ENCODE peak calls at places on chromosomes 5 and 9, in four cellular contexts. One of them, this sample, is unnamed.

GRCh38 chr9:112868956-112869594 is 21.6 kb downstream of the SLC46A2 start:
- DNase-seq in HCEC 1CT: no peak
- DNase-seq in choroid plexus epithelial cell: no peak
- DNase-seq in uterus: no peak
- DNase-seq in this sample: no peak

GRCh38 chr5:60205071-60205470 is 311.5 kb upstream of the PDE4D start:
- DNase-seq in HCEC 1CT: no peak
- DNase-seq in choroid plexus epithelial cell: no peak
- DNase-seq in uterus: no peak
- DNase-seq in this sample: no peak

GRCh38 chr5:174087783-174088182 is 42.3 kb downstream of the NSG2 start:
- DNase-seq in HCEC 1CT: no peak
- DNase-seq in choroid plexus epithelial cell: no peak
- DNase-seq in uterus: no peak
- DNase-seq in this sample: no peak

GRCh38 chr5:168110384-168110783 is 181.1 kb upstream of the WWC1 start:
- DNase-seq in HCEC 1CT: no peak
- DNase-seq in choroid plexus epithelial cell: no peak
- DNase-seq in uterus: no peak
- DNase-seq in this sample: no peak

GRCh38 chr5:96986450-96986849 is 50.6 kb downstream of the LNPEP start:
- DNase-seq in HCEC 1CT: no peak
- DNase-seq in choroid plexus epithelial cell: no peak
- DNase-seq in uterus: no peak
- DNase-seq in this sample: no peak

GRCh38 chr9:133104718-133105460 is 16.2 kb downstream of the RALGDS start:
- DNase-seq in HCEC 1CT: no peak
- DNase-seq in choroid plexus epithelial cell: no peak
- DNase-seq in uterus: peak; percentile 10
- DNase-seq in this sample: no peak

GRCh38 chr9:113152699-113153098 is 1.9 kb downstream of the SLC31A2 start:
- DNase-seq in HCEC 1CT: peak; percentile 13
- DNase-seq in choroid plexus epithelial cell: no peak
- DNase-seq in uterus: no peak
- DNase-seq in this sample: no peak

GRCh38 chr5:95741458-95741857 is 10.3 kb downstream of the RHOBTB3 start:
- DNase-seq in HCEC 1CT: no peak
- DNase-seq in choroid plexus epithelial cell: no peak
- DNase-seq in uterus: no peak
- DNase-seq in this sample: no peak

GRCh38 chr5:32343058-32343672 is 30.4 kb upstream of the MTMR12 start:
- DNase-seq in HCEC 1CT: no peak
- DNase-seq in choroid plexus epithelial cell: no peak
- DNase-seq in uterus: no peak
- DNase-seq in this sample: no peak

GRCh38 chr9:116238225-116238624 is 84.6 kb downstream of the PAPPA start:
- DNase-seq in HCEC 1CT: peak; percentile 88
- DNase-seq in choroid plexus epithelial cell: peak; percentile 91
- DNase-seq in uterus: no peak
- DNase-seq in this sample: peak; percentile 84

GRCh38 chr9:21919377-21920362 is 74.5 kb downstream of the CDKN2A start:
- DNase-seq in HCEC 1CT: peak; percentile 88
- DNase-seq in choroid plexus epithelial cell: peak; percentile 90
- DNase-seq in uterus: no peak
- DNase-seq in this sample: no peak

GRCh38 chr5:41363343-41363986 is 146.9 kb downstream of the PLCXD3 start:
- DNase-seq in HCEC 1CT: no peak
- DNase-seq in choroid plexus epithelial cell: no peak
- DNase-seq in uterus: no peak
- DNase-seq in this sample: no peak

GRCh38 chr5:143505354-143505753 is 101.9 kb upstream of the NR3C1 start:
- DNase-seq in HCEC 1CT: no peak
- DNase-seq in choroid plexus epithelial cell: no peak
- DNase-seq in uterus: no peak
- DNase-seq in this sample: no peak